ENCODE peak calls at places on chromosome 21, in four cellular contexts. Q is PC-9, R is transverse colon, W is mucosa of descending colon. Z is an unnamed sample. For H3K36me3, the result is how much of the 10 kb centered on the place peaks cover.

GRCh38 chr21:42424848-42425602 is 21.3 kb downstream of the UBASH3A start:
- DNase-seq in Q (no peak), R (peak), W (peak), Z (no peak)

GRCh38 chr21:28884481-28884880 is 108.2 kb downstream of the LTN1 start:
- DNase-seq in Q (no peak), R (no peak), W (no peak), Z (no peak)

GRCh38 chr21:23162213-23162946 is 2164.2 kb downstream of the NCAM2 start:
- DNase-seq in Q (no peak), R (no peak), W (no peak), Z (no peak)

GRCh38 chr21:35641271-35642016 is 418.9 kb downstream of the SETD4 start:
- DNase-seq in Q (no peak), R (no peak), W (no peak), Z (no peak)

GRCh38 chr21:16532841-16533240 is 803.1 kb downstream of the USP25 start:
- DNase-seq in Q (no peak), R (no peak), W (no peak), Z (no peak)

GRCh38 chr21:41965045-41965444 is 11.2 kb upstream of the C2CD2 start:
- DNase-seq in Q (no peak), R (no peak), W (no peak), Z (no peak)

GRCh38 chr21:46557469-46557868 is 47.4 kb downstream of the S100B start:
- DNase-seq in Q (no peak), R (no peak), W (no peak), Z (no peak)

GRCh38 chr21:29080454-29080930 is 7.0 kb upstream of the CCT8 start:
- DNase-seq in Q (no peak), R (no peak), W (no peak), Z (no peak)

GRCh38 chr21:41752231-41752681 is 14.6 kb downstream of the RIPK4 start:
- DNase-seq in Q (no peak), R (no peak), W (no peak), Z (no peak)

GRCh38 chr21:46109251-46110221 is 11.6 kb downstream of the COL6A2 start:
- DNase-seq in Q (no peak), R (no peak), W (peak), Z (no peak)

GRCh38 chr21:23452384-23453083 is 2154.7 kb downstream of the MRPL39 start:
- DNase-seq in Q (no peak), R (no peak), W (no peak), Z (peak)

GRCh38 chr21:27681038-27681437 is 714.1 kb upstream of the ADAMTS5 start:
- DNase-seq in Q (no peak), R (no peak), W (no peak), Z (no peak)

GRCh38 chr21:34983680-34984086 is 65.4 kb downstream of the RUNX1 start:
- DNase-seq in Q (no peak), R (no peak), W (no peak), Z (no peak)

GRCh38 chr21:21688877-21689276 is 690.7 kb downstream of the NCAM2 start:
- DNase-seq in Q (no peak), R (no peak), W (no peak), Z (no peak)

GRCh38 chr21:26850116-26850643 is 5.0 kb upstream of the ADAMTS1 start:
- DNase-seq in Q (no peak), R (no peak), W (no peak), Z (no peak)

GRCh38 chr21:42392731-42393442 is 3.0 kb downstream of the TMPRSS3 start:
- DNase-seq in Q (no peak), R (no peak), W (no peak), Z (no peak)

GRCh38 chr21:26972131-26972707 is 5.3 kb upstream of the ADAMTS5 start:
- DNase-seq in Q (no peak), R (no peak), W (no peak), Z (no peak)

GRCh38 chr21:14838400-14838799 is 226.4 kb downstream of the NRIP1 start:
- DNase-seq in Q (no peak), R (no peak), W (no peak), Z (no peak)

GRCh38 chr21:45876381-45877159 is 105.0 kb upstream of the COL6A1 start:
- DNase-seq in Q (no peak), R (no peak), W (peak), Z (no peak)

GRCh38 chr21:26961704-26962103 is 5.2 kb downstream of the ADAMTS5 start:
- DNase-seq in Q (no peak), R (no peak), W (no peak), Z (no peak)

GRCh38 chr21:22575165-22575584 is 1577.0 kb downstream of the NCAM2 start:
- DNase-seq in Q (no peak), R (no peak), W (no peak), Z (no peak)

GRCh38 chr21:26125433-26126167 is 45.0 kb downstream of the APP start:
- DNase-seq in Q (no peak), R (no peak), W (no peak), Z (no peak)

GRCh38 chr21:40466893-40467483 is 380.0 kb downstream of the DSCAM start:
- DNase-seq in Q (no peak), R (no peak), W (no peak), Z (no peak)

GRCh38 chr21:41648591-41649031 is 118.2 kb downstream of the RIPK4 start:
- DNase-seq in Q (no peak), R (no peak), W (no peak), Z (no peak)

DNA sequence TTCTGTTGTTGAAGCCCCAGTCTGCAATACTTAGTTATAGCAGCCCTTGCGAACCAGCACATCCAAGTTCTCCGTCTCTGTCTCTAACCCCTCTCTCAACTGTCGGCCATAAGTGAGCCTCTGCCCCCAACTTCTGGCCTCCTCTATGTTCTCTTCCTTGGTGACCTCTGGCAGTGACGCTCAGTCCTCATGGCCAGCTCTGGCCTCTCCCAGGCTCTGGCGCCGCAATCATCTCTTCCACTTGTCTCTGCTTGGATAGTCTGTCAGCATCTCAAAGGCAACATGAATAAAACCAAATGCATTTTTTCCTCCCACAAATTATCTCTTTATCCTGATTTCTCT is 8.4 kb upstream of the HLCS start:
- DNase-seq in Q (no peak), R (no peak), W (no peak), Z (no peak)
- TF ChIP-seq CTCF in Q (no peak), R (no peak), W (no peak), Z (no peak)

GRCh38 chr21:33433425-33434114 is 30.4 kb downstream of the IFNGR2 start:
- DNase-seq in Q (no peak), R (no peak), W (no peak), Z (no peak)

GRCh38 chr21:33432496-33432895 is 29.3 kb downstream of the IFNGR2 start:
- DNase-seq in Q (no peak), R (no peak), W (no peak), Z (no peak)

GRCh38 chr21:33428669-33429068 is 25.5 kb downstream of the IFNGR2 start:
- DNase-seq in Q (peak), R (no peak), W (no peak), Z (no peak)

GRCh38 chr21:33433001-33433400 is 29.8 kb downstream of the IFNGR2 start:
- DNase-seq in Q (no peak), R (no peak), W (no peak), Z (no peak)

GRCh38 chr21:33430858-33431257 is 27.6 kb downstream of the IFNGR2 start:
- DNase-seq in Q (no peak), R (no peak), W (no peak), Z (no peak)
- H3K36me3 ChIP-seq in Q (under half), R (under half), W (under half), Z (under half)

DNA sequence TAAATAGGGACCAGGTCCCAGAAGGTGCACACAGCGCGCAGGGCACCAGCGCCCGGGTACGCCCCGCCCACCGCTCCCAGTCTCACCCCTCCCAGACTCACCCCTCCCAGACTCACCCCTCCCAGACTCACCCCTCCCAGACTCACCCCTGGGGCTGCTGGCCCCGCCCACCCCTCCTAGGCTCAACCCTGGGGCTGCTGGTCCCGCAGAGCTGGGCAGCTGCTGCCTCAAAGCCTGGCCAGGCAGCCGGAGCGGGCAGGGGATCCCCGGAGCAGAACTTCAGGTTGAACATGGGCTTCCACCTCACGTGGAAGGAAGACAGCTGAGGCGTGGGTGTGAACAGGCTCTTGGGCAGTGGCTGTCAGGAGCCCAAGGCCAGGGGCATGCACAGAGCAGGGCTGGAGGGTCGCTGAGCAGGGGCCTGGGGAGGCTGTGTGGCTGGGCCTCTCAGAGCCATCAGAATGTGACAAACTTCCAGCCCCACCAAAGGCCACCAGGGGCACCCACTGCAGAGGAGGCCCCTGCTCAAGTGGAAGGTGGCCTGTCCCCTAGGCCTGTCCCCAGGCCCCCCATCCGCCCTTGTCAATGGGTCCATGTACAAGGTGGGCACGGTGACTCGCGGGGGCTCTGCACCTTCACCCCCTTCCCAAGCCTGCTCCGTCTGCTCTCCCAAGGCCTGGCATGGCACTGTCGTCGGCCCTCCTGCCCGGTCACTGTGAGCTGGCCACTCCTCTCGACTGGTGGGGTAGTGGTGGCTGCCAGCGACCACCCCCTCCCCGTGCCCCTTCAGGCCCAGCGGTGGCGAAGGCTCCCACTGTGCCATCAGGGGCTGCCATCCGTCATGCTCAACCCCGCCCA is 20.4 kb upstream of the SUMO3 start:
- DNase-seq in Q (no peak), R (no peak), W (peak), Z (no peak)
- H3K4me3 ChIP-seq in Q (no peak), R (no peak), W (no peak), Z (no peak)

GRCh38 chr21:30408782-30409494 is 13.1 kb downstream of the KRTAP13-1 start:
- DNase-seq in Q (peak), R (peak), W (peak), Z (peak)
- TF ChIP-seq CTCF in Q (peak), R (peak), W (peak), Z (peak)

DNA sequence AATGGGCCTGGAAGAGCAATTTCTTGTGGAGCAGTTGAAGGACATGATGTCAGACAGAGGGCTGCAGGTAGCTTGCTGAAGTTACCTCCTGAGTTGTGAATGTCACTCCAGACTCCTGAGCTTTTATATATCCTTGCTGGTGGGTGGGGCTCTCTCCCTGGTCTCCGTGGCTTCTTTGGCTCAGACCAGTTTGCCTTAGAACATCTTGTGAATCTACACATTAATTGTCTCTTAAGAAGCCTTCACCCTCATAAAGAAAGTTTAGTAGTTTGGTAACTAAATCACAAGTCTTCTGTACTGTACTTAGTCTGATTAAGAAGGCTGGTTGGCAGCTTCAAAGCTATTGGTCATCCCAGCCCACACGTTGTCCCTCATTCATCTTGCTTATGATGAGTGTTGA is at the start of gene KRTAP11-1:
- DNase-seq in Q (no peak), R (no peak), W (no peak), Z (no peak)
- H3K36me3 ChIP-seq in Q (under half), R (under half), W (under half), Z (under half)

Z was measured in kidney epithelial cell.